ENCODE peak calls at places on chromosome 10, in seven cellular contexts. E is RWPE2, W is IMR-90, F is GM23338, U is left ventricle myocardium inferior, T is vagina, J is heart left ventricle. O is an unnamed sample.

GRCh38 chr10:103197177-103197576 is 4.1 kb upstream of the NT5C2 start:
- DNase-seq in U (peak; percentile 41), T (no peak), F (no peak), W (peak; percentile 75), E (no peak), J (peak; percentile 68), O (no peak)

GRCh38 chr10:132489053-132489703 is 48.4 kb upstream of the INPP5A start:
- DNase-seq in T (no peak), W (peak; percentile 51), E (peak; percentile 57), F (no peak), J (no peak), U (no peak), O (no peak)

GRCh38 chr10:101780818-101781654 is 2.2 kb downstream of the NPM3 start:
- DNase-seq in J (peak; percentile 79), W (peak; percentile 64), T (no peak), E (no peak), U (peak; percentile 48), F (peak; percentile 82), O (peak; percentile 79)

GRCh38 chr10:33612116-33612515 is 277.6 kb upstream of the NRP1 start:
- DNase-seq in F (no peak), E (no peak), T (no peak), U (no peak), W (peak; percentile 1), J (no peak), O (no peak)

GRCh38 chr10:102426803-102427287 is 5.5 kb downstream of the CUEDC2 start:
- DNase-seq in U (no peak), J (no peak), F (no peak), T (no peak), E (no peak), W (peak; percentile 42), O (no peak)

GRCh38 chr10:28721318-28721717 is 44.0 kb downstream of the BAMBI start:
- DNase-seq in F (no peak), E (no peak), W (no peak), U (no peak), T (no peak), J (no peak), O (no peak)

GRCh38 chr10:75776738-75777504 is 345.5 kb downstream of the LRMDA start:
- DNase-seq in J (no peak), U (no peak), W (no peak), F (no peak), E (no peak), T (no peak), O (no peak)

GRCh38 chr10:13877154-13877909 is 290.6 kb downstream of the PRPF18 start:
- DNase-seq in J (no peak), T (no peak), U (peak; percentile 74), F (peak; percentile 9), W (peak; percentile 57), E (no peak), O (no peak)

GRCh38 chr10:56586391-56586790 is 225.3 kb upstream of the ZWINT start:
- DNase-seq in F (peak; percentile 53), E (no peak), W (no peak), J (no peak), U (no peak), T (no peak), O (no peak)

GRCh38 chr10:29482591-29483421 is 152.0 kb downstream of the SVIL start:
- DNase-seq in U (no peak), T (peak; percentile 72), F (peak; percentile 67), E (no peak), J (no peak), W (peak; percentile 76), O (no peak)

GRCh38 chr10:12403119-12403518 is 53.8 kb downstream of the CAMK1D start:
- DNase-seq in U (no peak), F (no peak), W (no peak), J (no peak), E (no peak), T (peak; percentile 80), O (no peak)

GRCh38 chr10:82377608-82378007 is 502.6 kb downstream of the NRG3 start:
- DNase-seq in J (no peak), U (no peak), W (no peak), E (no peak), F (peak; percentile 55), T (no peak), O (peak; percentile 67)

DNA sequence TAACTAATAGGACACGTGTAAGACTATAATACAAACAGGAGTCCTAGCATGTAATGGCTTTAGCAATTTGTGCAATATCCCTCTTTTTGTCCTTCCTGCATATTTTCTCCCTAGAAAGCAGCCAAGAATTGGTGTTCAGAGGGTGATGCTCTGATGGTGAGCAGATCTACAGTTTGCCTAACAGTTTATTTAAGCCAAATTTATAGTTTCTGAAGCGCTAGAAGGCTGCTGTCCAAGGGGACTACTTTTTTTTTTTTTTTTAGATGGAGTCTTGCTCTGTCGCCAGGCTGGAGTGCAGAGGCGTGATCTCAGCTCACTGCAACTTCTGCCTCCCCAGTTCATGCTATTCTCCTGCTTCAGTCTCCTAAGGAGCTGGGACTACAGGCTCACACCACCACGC is 18.9 kb upstream of the FAS start:
- DNase-seq in F (no peak), T (no peak), J (no peak), E (no peak), U (no peak), W (peak; percentile 28), O (no peak)
- H3K4me1 ChIP-seq in F (no peaks in the 10 kb centered on the region), T (peaks cover 25% of the 10 kb centered on the region), J (peaks cover 52% of the 10 kb centered on the region), E (no peaks in the 10 kb centered on the region), U (peaks cover 37% of the 10 kb centered on the region), W (peaks cover 4% of the 10 kb centered on the region), O (peaks cover 5% of the 10 kb centered on the region)

GRCh38 chr10:6838118-6838517 is 258.0 kb upstream of the PRKCQ start:
- DNase-seq in T (no peak), E (no peak), F (peak; percentile 44), J (no peak), W (no peak), U (no peak), O (peak; percentile 3)
- TF ChIP-seq CTCF in T (no peak), E (peak; percentile 16), F (peak; percentile 49), J (no peak), W (no peak), U (peak; percentile 29), O (no peak)

DNA sequence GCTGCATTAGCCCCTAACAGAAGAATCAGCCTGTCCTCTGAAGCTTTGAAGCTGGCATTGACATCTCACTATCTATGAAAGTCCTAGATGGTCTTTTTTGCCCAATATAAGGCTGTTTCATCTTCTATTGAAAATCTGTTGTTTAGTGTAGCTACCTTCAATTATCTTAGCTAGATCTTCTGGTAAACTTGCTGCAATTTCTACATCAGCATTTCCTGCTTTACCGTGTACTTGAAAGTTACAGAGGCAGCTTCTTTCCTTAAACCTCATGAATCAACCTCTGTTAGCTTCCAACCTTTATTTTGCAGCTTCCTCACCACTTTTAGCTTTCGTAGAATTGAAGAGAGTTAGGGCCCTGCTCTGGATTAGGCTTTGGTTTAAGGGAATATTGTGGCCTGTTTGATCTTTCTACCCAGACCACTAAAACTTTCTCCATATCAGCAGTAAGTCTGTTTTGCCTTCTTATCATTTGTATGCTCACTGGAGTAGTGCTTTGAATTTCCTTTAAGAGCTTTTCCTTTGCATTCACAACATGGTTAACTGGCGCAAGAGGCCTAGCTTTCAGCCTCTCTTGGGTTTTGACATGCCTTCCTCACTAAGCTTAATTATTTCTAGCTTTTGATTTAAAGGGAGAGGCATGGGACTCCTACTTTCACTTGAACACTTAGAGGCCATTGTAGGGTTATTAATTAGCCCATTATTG is 32.5 kb downstream of the ARID5B start:
- DNase-seq in U (no peak), T (no peak), E (no peak), F (no peak), W (no peak), J (no peak), O (no peak)
- H3K4me3 ChIP-seq in U (no peak overlapping the region), T (no peak overlapping the region), E (no peak overlapping the region), F (no peak overlapping the region), W (no peak overlapping the region), J (no peak overlapping the region), O (no peak overlapping the region)

DNA sequence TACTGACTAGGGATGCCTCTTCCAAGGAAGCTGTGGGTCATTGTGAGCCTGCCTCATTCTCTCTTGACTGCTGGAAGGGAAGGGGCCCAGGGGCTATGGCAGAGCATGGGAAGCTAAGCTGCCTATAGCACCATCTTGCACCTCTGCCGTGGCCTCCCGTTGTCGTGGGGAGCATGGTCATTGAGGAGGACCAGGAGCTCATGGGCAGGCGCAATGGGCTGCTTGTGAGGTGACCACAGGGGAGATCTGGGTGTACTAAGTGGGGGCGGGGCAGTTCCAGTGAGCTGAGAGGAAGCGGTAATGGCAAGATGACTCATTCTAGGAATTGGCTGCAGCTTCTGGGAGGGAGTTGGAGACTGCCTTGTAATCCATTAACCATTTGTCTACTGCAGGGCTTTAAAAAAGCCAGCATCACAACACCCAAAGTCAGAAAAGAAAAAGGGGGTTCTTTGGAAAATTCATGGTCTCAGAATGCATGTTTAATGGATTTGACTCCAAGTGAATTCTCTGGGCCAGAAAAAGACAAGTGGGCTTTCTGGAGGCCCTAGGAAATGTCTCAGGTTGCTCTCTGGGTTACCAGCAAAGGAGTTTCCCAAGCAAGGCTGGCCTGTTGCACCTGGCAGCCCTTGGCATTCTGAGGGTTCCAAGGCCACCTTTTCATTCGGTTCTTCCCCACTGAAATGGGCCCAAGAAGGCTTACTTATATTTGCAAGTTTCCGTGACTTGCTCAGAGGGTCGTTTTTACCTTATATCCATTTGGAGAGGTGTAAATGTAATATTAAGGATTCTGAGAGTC is 3.6 kb downstream of the DUSP5 start:
- DNase-seq in F (peak; percentile 79), U (peak; percentile 91), J (peak; percentile 90), T (peak; percentile 93), W (peak; percentile 95), E (peak; percentile 95), O (peak; percentile 89)
- H3K4me1 ChIP-seq in F (peaks cover 35% of the 10 kb centered on the region), U (peaks cover 93% of the 10 kb centered on the region), J (peaks cover 80% of the 10 kb centered on the region), T (peaks cover 63% of the 10 kb centered on the region), W (peaks cover 27% of the 10 kb centered on the region), E (peaks cover 21% of the 10 kb centered on the region), O (peaks cover 23% of the 10 kb centered on the region)

DNA sequence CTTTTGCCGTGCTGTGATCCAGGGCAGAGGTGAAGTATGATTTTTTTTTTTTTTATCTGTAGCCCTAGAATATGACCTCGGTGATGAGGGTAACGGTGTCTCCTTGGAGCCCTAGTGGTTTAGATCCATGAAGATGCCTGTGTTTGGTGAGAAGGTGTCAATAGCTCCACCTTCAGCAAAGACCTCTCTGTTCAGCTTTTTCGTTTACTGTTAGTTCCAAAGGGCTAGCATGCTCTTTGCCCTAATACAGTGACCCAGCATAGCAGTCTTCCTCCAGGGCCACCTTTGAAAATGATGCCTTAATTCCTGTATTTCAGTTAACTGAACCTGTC is 748 bp upstream of the MRPS16 start:
- DNase-seq in W (no peak), T (no peak), J (no peak), U (no peak), E (no peak), F (peak; percentile 34), O (peak; percentile 9)
- TF ChIP-seq CTCF in W (peak; percentile 1), T (no peak), J (no peak), U (no peak), E (peak; percentile 14), F (peak; percentile 17), O (no peak)

DNA sequence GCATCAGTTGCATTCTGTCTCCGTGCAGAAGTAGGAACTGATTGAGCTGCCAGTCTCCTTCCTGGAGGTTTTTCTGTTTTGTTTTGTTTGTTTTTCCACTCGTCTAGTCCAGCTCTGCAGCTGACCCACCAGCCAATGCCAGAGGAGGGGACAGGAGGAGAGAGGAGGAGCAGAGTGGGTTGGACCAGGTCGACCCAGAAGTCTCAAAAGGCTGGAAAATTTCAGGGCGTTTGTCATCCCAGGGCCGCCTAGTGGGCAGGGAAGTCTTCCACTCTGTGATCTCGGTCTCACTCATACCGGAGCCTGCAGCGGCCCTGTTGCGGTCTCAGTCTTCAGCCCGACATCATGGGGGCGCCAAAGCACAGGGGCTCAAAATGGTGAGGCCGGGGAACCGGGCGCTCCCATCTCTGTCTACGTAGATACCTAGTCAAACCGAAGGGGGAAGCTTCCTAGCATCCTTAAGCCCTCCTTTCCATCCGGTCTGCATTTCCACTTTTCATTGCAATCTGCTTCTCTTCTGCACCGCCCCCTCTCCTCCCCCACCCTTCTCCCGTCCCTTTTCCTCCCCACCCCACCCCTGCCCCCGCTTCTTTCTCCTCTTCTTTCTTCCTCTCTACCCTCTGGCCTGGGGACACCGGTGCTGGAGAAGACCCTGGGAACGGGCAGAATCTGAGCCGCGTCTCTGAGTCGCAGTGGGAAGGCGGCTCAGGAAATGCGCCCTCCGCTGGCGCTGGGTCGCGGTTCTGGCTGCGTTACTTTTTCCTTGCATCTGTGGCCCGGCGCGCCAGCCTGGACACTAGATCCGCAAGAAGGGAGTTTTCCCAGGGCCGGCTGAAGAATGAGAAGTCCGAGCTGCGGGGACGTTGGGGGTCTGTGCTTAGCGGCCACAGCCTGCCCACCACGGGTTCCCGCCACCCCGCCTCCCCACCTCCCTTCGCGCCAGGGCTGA is 16.2 kb upstream of the PAX2 start:
- DNase-seq in J (no peak), F (peak; percentile 87), T (no peak), W (peak; percentile 13), E (no peak), U (no peak), O (no peak)
- H3K4me3 ChIP-seq in J (no peak overlapping the region), F (peak overlapping the region; percentile 46), T (peak overlapping the region; percentile 3), W (no peak overlapping the region), E (no peak overlapping the region), U (peak overlapping the region; percentile 49), O (no peak overlapping the region)

O was measured in mucosa of descending colon.